ENCODE peak calls at places on chromosomes 12 and 14, in nine cellular contexts. C, M, R, A, I, E, K, L and Z are unnamed samples.

GRCh38 chr14:102580552-102581110 is 11.8 kb upstream of the RCOR1 start:
- DNase-seq in L (no peak), I (no peak), A (peak), K (no peak), E (no peak), C (no peak), R (no peak), M (no peak), Z (no peak)

GRCh38 chr14:105331575-105332351 is 17.2 kb downstream of the PACS2 start:
- DNase-seq in L (no peak), C (no peak), E (no peak), K (no peak), A (no peak), I (no peak), R (no peak), M (no peak), Z (no peak)

GRCh38 chr12:42481368-42481767 is 108.2 kb downstream of the PRICKLE1 start:
- DNase-seq in E (no peak), M (no peak), I (no peak), R (no peak), A (no peak), C (no peak), K (no peak), L (no peak), Z (no peak)

GRCh38 chr12:30978639-30979038 is 52.1 kb downstream of the TSPAN11 start:
- DNase-seq in I (no peak), L (no peak), C (no peak), M (no peak), K (no peak), A (no peak), E (no peak), R (peak), Z (no peak)

GRCh38 chr14:37559386-37559785 is 35.7 kb downstream of the FOXA1 start:
- DNase-seq in L (no peak), R (peak), M (peak), K (no peak), A (peak), E (no peak), I (peak), C (peak), Z (no peak)

GRCh38 chr12:100688451-100688864 is 106.1 kb upstream of the ANO4 start:
- DNase-seq in A (peak), I (no peak), R (peak), E (no peak), K (no peak), L (no peak), M (peak), C (no peak), Z (no peak)

GRCh38 chr12:132139912-132140311 is 4.2 kb downstream of the DDX51 start:
- DNase-seq in I (no peak), C (no peak), L (no peak), K (no peak), E (no peak), R (no peak), A (no peak), M (no peak), Z (no peak)

GRCh38 chr14:44396226-44396625 is 110.9 kb downstream of the FSCB start:
- DNase-seq in M (no peak), L (no peak), I (no peak), C (no peak), K (no peak), A (peak), R (no peak), E (no peak), Z (no peak)

GRCh38 chr12:7079826-7080125 is 12.5 kb downstream of the C1R start:
- DNase-seq in E (peak), M (peak), C (no peak), I (peak), R (peak), L (no peak), K (no peak), A (peak), Z (no peak)

GRCh38 chr12:121749267-121749666 is 36.7 kb downstream of the TMEM120B start:
- DNase-seq in A (no peak), M (no peak), R (no peak), E (no peak), C (no peak), L (no peak), I (no peak), K (no peak), Z (no peak)

GRCh38 chr14:61145903-61146411 is 135.2 kb downstream of the TMEM30B start:
- DNase-seq in C (peak), I (peak), M (peak), K (peak), R (peak), E (peak), A (peak), L (no peak), Z (no peak)

GRCh38 chr14:95515523-95516517 is 630 bp downstream of the SYNE3 start:
- DNase-seq in I (no peak), E (peak), M (peak), C (no peak), K (peak), L (peak), R (peak), A (peak), Z (peak)
- TF ChIP-seq CTCF in I (peak), E (peak), M (peak), C (peak), K (peak), L (peak), R (peak), A (no peak), Z (peak)

GRCh38 chr12:26102954-26103353 is 21.9 kb downstream of the BHLHE41 start:
- DNase-seq in E (no peak), A (no peak), C (no peak), L (no peak), M (no peak), I (no peak), K (no peak), R (no peak), Z (no peak)

GRCh38 chr12:26106347-26106746 is 18.5 kb downstream of the BHLHE41 start:
- DNase-seq in A (no peak), E (no peak), C (no peak), K (no peak), R (no peak), I (no peak), L (no peak), M (peak), Z (no peak)

GRCh38 chr12:26097046-26097878 is 27.6 kb downstream of the BHLHE41 start:
- DNase-seq in E (peak), R (peak), C (peak), L (peak), I (peak), A (peak), K (peak), M (peak), Z (no peak)

GRCh38 chr12:26101833-26102232 is 23.0 kb downstream of the BHLHE41 start:
- DNase-seq in C (no peak), A (no peak), M (no peak), E (no peak), R (no peak), L (no peak), I (no peak), K (no peak), Z (no peak)

DNA sequence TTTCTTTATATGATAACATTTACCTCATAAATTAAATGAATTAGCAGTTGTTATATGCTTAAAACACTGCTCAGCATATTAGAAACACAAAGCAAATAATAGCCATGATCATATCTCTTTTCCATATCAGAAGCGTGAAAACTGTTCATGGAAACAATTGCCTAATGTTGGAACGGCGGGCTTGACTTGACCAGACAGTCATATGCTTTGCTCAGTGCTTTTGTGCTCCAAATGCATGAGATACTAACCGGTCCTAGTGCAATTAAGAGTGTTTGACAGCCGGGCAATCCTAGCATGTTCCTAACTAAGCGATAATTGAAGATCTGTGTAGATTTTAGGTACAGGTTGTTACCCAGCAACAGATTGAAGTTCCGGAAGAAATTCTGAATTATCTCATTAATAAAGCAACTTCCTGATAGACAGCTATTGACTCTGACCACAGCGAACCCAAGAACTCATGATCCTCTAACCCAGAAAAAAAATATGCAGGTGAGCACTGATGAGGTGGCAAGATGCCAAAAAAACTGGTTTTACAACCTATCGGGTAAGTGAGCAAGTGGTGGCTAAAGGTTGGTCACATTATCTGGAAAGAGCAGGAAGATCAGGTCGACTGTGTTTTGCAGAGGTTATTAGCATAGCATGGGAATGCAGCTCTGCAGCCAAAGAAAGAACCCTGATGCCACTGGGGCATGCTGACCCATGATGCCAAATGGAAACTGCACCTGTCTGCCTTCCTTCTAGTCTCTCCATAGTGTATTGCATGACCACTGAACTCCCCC is 23.7 kb downstream of the BHLHE41 start:
- DNase-seq in C (no peak), E (no peak), M (no peak), L (no peak), A (peak), R (no peak), K (peak), I (no peak), Z (no peak)
- H3K4me3 ChIP-seq in C (no peak), E (no peak), M (no peak), L (no peak), A (no peak), R (no peak), K (no peak), I (no peak), Z (no peak)

DNA sequence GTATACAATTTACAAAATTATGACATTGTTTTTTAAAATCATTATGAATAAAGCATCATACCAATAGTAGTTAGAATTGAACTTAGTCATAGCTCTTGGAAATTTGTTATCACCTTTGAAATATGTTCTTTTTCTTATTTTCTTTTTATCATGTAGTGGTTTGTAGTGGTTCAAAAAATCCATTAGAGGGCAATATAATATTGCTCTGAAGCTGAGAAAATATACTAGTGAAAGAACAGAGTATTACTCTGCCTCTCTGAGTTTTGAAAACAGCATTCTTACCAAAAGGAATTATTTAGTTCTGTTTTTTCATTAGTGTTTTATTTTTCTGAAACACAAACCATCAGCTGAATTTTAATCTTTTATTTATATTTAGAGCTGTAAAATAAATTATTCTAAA is 76.2 kb downstream of the PDZRN4 start:
- DNase-seq in L (peak), C (no peak), K (no peak), M (peak), I (peak), E (peak), A (peak), R (no peak), Z (no peak)
- TF ChIP-seq CTCF in L (peak), C (no peak), K (peak), M (peak), I (peak), E (no peak), A (no peak), R (peak), Z (peak)

GRCh38 chr12:2930865-2931264 is 28.3 kb upstream of the TEAD4 start:
- DNase-seq in M (no peak), A (no peak), C (no peak), K (no peak), R (no peak), I (no peak), L (no peak), E (no peak), Z (no peak)
- H3K4me3 ChIP-seq in M (no peak), A (no peak), C (no peak), K (no peak), R (no peak), I (no peak), L (no peak), E (no peak), Z (no peak)

DNA sequence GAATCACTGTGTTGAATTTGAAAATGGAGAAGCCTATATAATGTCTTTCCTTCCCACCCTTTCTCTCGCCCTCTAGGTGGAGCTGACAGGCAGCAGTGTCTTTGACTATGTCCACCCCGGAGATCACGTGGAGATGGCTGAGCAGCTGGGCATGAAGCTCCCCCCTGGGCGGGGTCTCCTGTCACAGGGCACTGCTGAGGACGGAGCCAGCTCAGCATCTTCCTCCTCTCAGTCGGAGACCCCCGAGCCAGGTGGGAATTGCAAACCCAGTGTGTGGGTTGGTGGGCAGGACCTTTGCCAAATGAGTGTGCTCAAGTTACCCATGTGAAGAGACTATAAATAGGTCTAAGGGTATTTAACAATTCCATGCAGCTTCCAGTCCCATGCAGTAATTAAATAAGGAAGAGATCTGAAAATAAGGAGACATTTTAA is 274.7 kb downstream of the EGLN3 start:
- DNase-seq in L (no peak), R (no peak), E (peak), A (peak), K (no peak), C (no peak), M (peak), I (peak), Z (no peak)
- TF ChIP-seq CTCF in L (peak), R (peak), E (peak), A (peak), K (no peak), C (peak), M (peak), I (peak), Z (peak)

GRCh38 chr14:99730876-99731351 is 46.8 kb downstream of the CYP46A1 start:
- DNase-seq in C (no peak), R (no peak), L (no peak), E (no peak), I (no peak), A (no peak), M (no peak), K (no peak), Z (no peak)
- H3K4me3 ChIP-seq in C (peak), R (no peak), L (no peak), E (no peak), I (no peak), A (no peak), M (no peak), K (no peak), Z (no peak)

DNA sequence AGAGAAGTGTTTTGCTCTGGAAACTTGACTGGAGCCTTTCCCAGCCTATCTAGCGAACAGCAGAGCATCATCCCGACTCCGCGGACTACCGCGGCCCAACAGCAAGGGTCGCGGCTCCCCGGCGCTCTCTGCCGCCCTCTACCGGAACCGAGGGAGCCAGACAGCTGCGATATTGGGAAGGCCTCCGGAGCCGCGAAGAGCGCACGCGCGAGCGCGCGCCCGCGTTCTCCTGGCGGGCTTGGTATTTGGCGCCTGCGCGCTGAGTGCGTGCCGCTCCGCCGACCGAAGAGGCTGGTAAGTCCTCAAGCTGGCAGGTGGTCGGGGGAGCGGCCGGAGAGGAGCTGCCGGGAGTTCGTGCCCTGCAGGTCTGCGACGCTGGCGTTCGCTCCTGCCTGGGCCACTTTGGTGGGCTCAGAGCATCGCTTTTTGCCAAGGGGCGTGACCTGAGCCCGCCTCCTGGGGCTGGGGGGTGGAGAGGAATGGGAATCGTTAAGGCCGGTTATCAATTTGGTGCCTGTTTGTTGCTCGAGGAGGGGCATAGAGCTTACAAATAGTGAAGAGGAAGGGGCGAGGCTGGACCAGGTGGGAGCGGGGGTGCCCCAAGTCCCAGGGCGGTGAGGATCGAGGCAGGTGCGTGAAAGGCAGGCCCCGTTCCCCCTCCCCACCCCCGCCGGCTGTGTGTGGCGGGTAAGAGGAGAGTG is at the start of gene TMEM106C:
- DNase-seq in K (peak), M (peak), I (peak), A (peak), R (peak), C (peak), L (peak), E (peak), Z (peak)
- TF ChIP-seq CTCF in K (peak), M (peak), I (peak), A (peak), R (peak), C (peak), L (peak), E (peak), Z (peak)

GRCh38 chr14:69547701-69548348 is 26.8 kb downstream of the CCDC177 start:
- DNase-seq in A (no peak), K (no peak), E (peak), R (no peak), M (peak), C (no peak), I (peak), L (no peak), Z (peak)
- H3K4me3 ChIP-seq in A (no peak), K (peak), E (no peak), R (no peak), M (peak), C (peak), I (peak), L (no peak), Z (no peak)